ENCODE peak calls at places on chromosomes 11 and 22, in four cellular contexts. L is activated naive CD8-positive, alpha-beta T cell treated with anti-CD3 and anti-CD28 coated beads for 36 hours; W is dermis blood vessel endothelial cell; F is cardiac muscle cell. X is an unnamed sample.

GRCh38 chr11:13335319-13335718 is 57.7 kb downstream of the BMAL1 start:
- DNase-seq in L (peak; percentile 59), W (peak; percentile 82), F (peak; percentile 81), X (peak; percentile 68)

GRCh38 chr11:128506999-128507591 is 80.3 kb downstream of the ETS1 start:
- DNase-seq in L (peak; percentile 49), W (peak; percentile 80), F (peak; percentile 93), X (no peak)

GRCh38 chr11:123235117-123235686 is 40.2 kb upstream of the CLMP start:
- DNase-seq in L (peak; percentile 57), W (peak; percentile 62), F (peak; percentile 66), X (no peak)

GRCh38 chr11:57458410-57459111 is 1.8 kb upstream of the RTN4RL2 start:
- DNase-seq in L (peak; percentile 61), W (peak; percentile 56), F (peak; percentile 50), X (peak; percentile 80)

GRCh38 chr11:60563553-60564235 is 48.5 kb downstream of the MS4A13 start:
- DNase-seq in L (no peak), W (peak; percentile 7), F (no peak), X (no peak)

GRCh38 chr11:2575611-2576051 is 124.2 kb downstream of the KCNQ1OT1 start:
- DNase-seq in L (no peak), W (no peak), F (no peak), X (no peak)

GRCh38 chr11:119420631-119421030 is 2.3 kb downstream of the THY1 start:
- DNase-seq in L (no peak), W (no peak), F (no peak), X (no peak)

GRCh38 chr11:29446132-29446531 is 570.7 kb downstream of the KCNA4 start:
- DNase-seq in L (no peak), W (no peak), F (no peak), X (no peak)

GRCh38 chr11:59939482-59939881 is 1.2 kb downstream of the OOSP1 start:
- DNase-seq in L (no peak), W (no peak), F (no peak), X (no peak)

GRCh38 chr11:46345131-46345597 is 2.1 kb upstream of the DGKZ start:
- DNase-seq in L (no peak), W (peak; percentile 62), F (no peak), X (no peak)

GRCh38 chr11:73270855-73271477 is 1.2 kb upstream of the P2RY6 start:
- DNase-seq in L (no peak), W (no peak), F (no peak), X (no peak)

GRCh38 chr22:22721681-22722309 is 77.4 kb downstream of the GGTLC2 start:
- DNase-seq in L (peak; percentile 58), W (peak; percentile 11), F (peak; percentile 84), X (no peak)

GRCh38 chr22:22244337-22245250 is at the start of gene VPREB1:
- DNase-seq in L (no peak), W (no peak), F (no peak), X (no peak)

GRCh38 chr22:50459443-50460140 is 15.2 kb downstream of the SBF1 start:
- DNase-seq in L (no peak), W (no peak), F (no peak), X (no peak)

GRCh38 chr11:78216571-78217287 is 28.0 kb downstream of the USP35 start:
- DNase-seq in L (no peak), W (no peak), F (no peak), X (no peak)

GRCh38 chr22:36577019-36577418 is 48.1 kb upstream of the EIF3D start:
- DNase-seq in L (no peak), W (no peak), F (peak; percentile 15), X (no peak)

GRCh38 chr11:78784321-78785061 is 209.8 kb upstream of the NARS2 start:
- DNase-seq in L (no peak), W (no peak), F (peak; percentile 44), X (no peak)

GRCh38 chr11:126544311-126545056 is 189.0 kb downstream of the ST3GAL4 start:
- DNase-seq in L (no peak), W (peak; percentile 20), F (peak; percentile 32), X (peak; percentile 82)

GRCh38 chr11:114132944-114133394 is 73.5 kb downstream of the ZBTB16 start:
- DNase-seq in L (no peak), W (no peak), F (peak; percentile 69), X (no peak)

GRCh38 chr22:36986242-36986821 is 32.9 kb downstream of the TST start:
- DNase-seq in L (peak; percentile 45), W (peak; percentile 35), F (no peak), X (no peak)

GRCh38 chr22:23179381-23180294 is 671 bp upstream of the BCR start:
- DNase-seq in L (peak; percentile 31), W (peak; percentile 47), F (peak; percentile 18), X (peak; percentile 72)

GRCh38 chr11:19392321-19392720 is 151.6 kb upstream of the E2F8 start:
- DNase-seq in L (no peak), W (no peak), F (no peak), X (no peak)

GRCh38 chr22:46149998-46150549 is at the start of gene PPARA:
- DNase-seq in L (peak; percentile 90), W (peak; percentile 70), F (peak; percentile 89), X (peak; percentile 82)

GRCh38 chr11:697028-697491 is 1.4 kb downstream of the TMEM80 start:
- DNase-seq in L (no peak), W (no peak), F (peak; percentile 35), X (no peak)

GRCh38 chr11:20963596-20963995 is 294.2 kb downstream of the NELL1 start:
- DNase-seq in L (no peak), W (no peak), F (no peak), X (no peak)

GRCh38 chr11:114279778-114280532 is 16.2 kb upstream of the NNMT start:
- DNase-seq in L (no peak), W (peak; percentile 40), F (peak; percentile 54), X (no peak)

GRCh38 chr11:60131943-60132342 is 43.5 kb downstream of the MS4A2 start:
- DNase-seq in L (no peak), W (no peak), F (no peak), X (no peak)

X was measured in retina.